ENCODE peak calls at places on chromosomes 4 and X, in eight cellular contexts. T is AG04449, S is Caco-2, Y is AG09319, K is H9, R is AG10803, H is HCT116, B is fibroblast of mammary gland. Q is an unnamed sample.

GRCh38 chrX:152642931-152643525 is 5.3 kb downstream of the GABRQ start:
- DNase-seq in Y (no peak), B (no peak), T (no peak), R (no peak), H (no peak), K (no peak), S (no peak), Q (no peak)

GRCh38 chr4:174192943-174193342 is 90.5 kb downstream of the FBXO8 start:
- DNase-seq in B (no peak), Y (no peak), T (no peak), R (no peak), K (no peak), S (peak), H (no peak), Q (no peak)

GRCh38 chr4:6031831-6032230 is 13.6 kb upstream of the C4orf50 start:
- DNase-seq in B (no peak), R (no peak), Y (no peak), H (no peak), K (no peak), S (no peak), T (no peak), Q (no peak)

GRCh38 chrX:100864967-100865366 is 9.2 kb downstream of the NOX1 start:
- DNase-seq in R (peak), K (no peak), S (no peak), T (peak), B (peak), H (no peak), Y (no peak), Q (peak)

GRCh38 chr4:54840992-54841768 is 183.4 kb downstream of the KIT start:
- DNase-seq in R (peak), T (no peak), K (no peak), B (peak), Y (no peak), H (no peak), S (no peak), Q (peak)

GRCh38 chrX:106619797-106620196 is 8.0 kb downstream of the RADX start:
- DNase-seq in R (peak), T (no peak), B (peak), S (no peak), Y (no peak), K (no peak), H (no peak), Q (no peak)

GRCh38 chrX:45623266-45623665 is 422.6 kb upstream of the DIPK2B start:
- DNase-seq in Y (peak), B (peak), K (no peak), S (no peak), R (peak), H (no peak), T (peak), Q (peak)

GRCh38 chrX:102846544-102847236 is 90.4 kb upstream of the RAB40AL start:
- DNase-seq in K (no peak), R (peak), H (no peak), T (no peak), B (peak), S (no peak), Y (no peak), Q (peak)

GRCh38 chrX:70129811-70130210 is 3.4 kb upstream of the IGBP1 start:
- DNase-seq in Y (no peak), H (no peak), S (no peak), R (peak), B (peak), T (no peak), K (no peak), Q (no peak)

GRCh38 chr4:173189117-173189693 is 20.6 kb downstream of the GALNT7 start:
- DNase-seq in H (no peak), Y (no peak), K (no peak), T (peak), S (no peak), B (peak), R (peak), Q (peak)

GRCh38 chr4:25031077-25031606 is 396 bp upstream of the LGI2 start:
- DNase-seq in R (peak), H (no peak), T (no peak), K (peak), Y (no peak), B (peak), S (no peak), Q (no peak)

GRCh38 chrX:129522184-129523059 is 868 bp downstream of the SMARCA1 start:
- DNase-seq in K (peak), T (no peak), B (peak), S (peak), Y (no peak), H (peak), R (peak), Q (peak)

GRCh38 chrX:150150081-150150779 is 211.9 kb upstream of the EOLA2 start:
- DNase-seq in Y (no peak), H (no peak), T (no peak), B (no peak), R (peak), K (no peak), S (no peak), Q (no peak)

GRCh38 chr4:148866666-148867065 is 424.5 kb upstream of the NR3C2 start:
- DNase-seq in T (no peak), S (no peak), Y (no peak), H (no peak), K (no peak), R (no peak), B (no peak), Q (no peak)

GRCh38 chrX:45479835-45480422 is 279.3 kb upstream of the DIPK2B start:
- DNase-seq in Y (peak), R (peak), H (peak), S (no peak), K (no peak), T (peak), B (peak), Q (peak)

GRCh38 chrX:23434356-23434884 is 99.8 kb downstream of the PTCHD1 start:
- DNase-seq in Y (peak), K (no peak), B (peak), T (no peak), R (peak), H (no peak), S (no peak), Q (peak)

GRCh38 chr4:110344165-110344564 is 131.8 kb upstream of the ENPEP start:
- DNase-seq in B (peak), R (no peak), H (peak), Y (no peak), T (no peak), K (no peak), S (no peak), Q (no peak)

GRCh38 chr4:18931643-18932373 is 910.3 kb upstream of the LCORL start:
- DNase-seq in S (no peak), H (no peak), T (no peak), R (no peak), K (no peak), Y (no peak), B (no peak), Q (no peak)

GRCh38 chr4:128601992-128602695 is 207.4 kb upstream of the JADE1 start:
- DNase-seq in K (no peak), T (no peak), S (no peak), H (no peak), Y (no peak), B (peak), R (peak), Q (peak)

GRCh38 chr4:41471126-41471665 is 66.8 kb upstream of the LIMCH1 start:
- DNase-seq in T (no peak), R (no peak), H (no peak), B (no peak), S (no peak), K (no peak), Y (no peak), Q (no peak)

DNA sequence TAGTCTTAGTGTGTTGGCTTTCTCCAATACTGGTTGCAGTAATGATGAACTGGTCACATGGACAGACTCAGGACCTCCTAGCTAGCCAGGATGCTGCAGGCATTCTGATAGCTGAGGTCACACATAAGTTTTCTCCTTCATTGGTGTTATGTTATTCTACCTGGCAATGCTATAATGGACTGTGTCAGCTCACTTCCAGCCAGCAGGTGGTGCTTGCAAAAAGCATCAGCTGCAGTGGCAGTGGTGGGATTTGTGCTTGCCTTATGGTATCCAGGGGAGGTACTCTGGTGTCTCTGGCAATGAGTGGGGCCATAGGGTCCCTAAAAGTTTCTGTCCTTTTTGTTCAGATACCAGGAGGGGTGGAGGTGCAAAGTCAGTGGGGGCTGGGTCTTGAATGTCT is 33.6 kb downstream of the ZNF330 start:
- DNase-seq in T (no peak), S (no peak), R (no peak), B (no peak), K (peak), H (no peak), Y (no peak), Q (no peak)
- TF ChIP-seq CTCF in T (no peak), S (no peak), R (no peak), B (no peak), K (peak), H (no peak), Y (no peak), Q (peak)

GRCh38 chrX:120642871-120643270 is 13.0 kb upstream of the C1GALT1C1 start:
- DNase-seq in S (no peak), K (no peak), T (no peak), H (no peak), B (no peak), R (no peak), Y (no peak), Q (no peak)
- TF ChIP-seq CTCF in S (no peak), K (no peak), T (no peak), H (no peak), B (no peak), R (no peak), Y (no peak), Q (no peak)

GRCh38 chrX:21800344-21800770 is 39.1 kb upstream of the MBTPS2 start:
- DNase-seq in S (no peak), H (no peak), Y (no peak), R (peak), K (no peak), B (peak), T (no peak), Q (no peak)

GRCh38 chrX:21799767-21800166 is 39.6 kb upstream of the MBTPS2 start:
- DNase-seq in K (no peak), B (no peak), S (no peak), R (no peak), H (no peak), T (no peak), Y (no peak), Q (no peak)

GRCh38 chrX:21802844-21803243 is 36.6 kb upstream of the MBTPS2 start:
- DNase-seq in R (no peak), H (no peak), T (no peak), K (no peak), S (no peak), Y (no peak), B (no peak), Q (no peak)

GRCh38 chrX:21798677-21799219 is 40.7 kb upstream of the MBTPS2 start:
- DNase-seq in Y (no peak), H (peak), S (no peak), B (peak), R (no peak), T (no peak), K (no peak), Q (no peak)

GRCh38 chrX:21802054-21802660 is 37.3 kb upstream of the MBTPS2 start:
- DNase-seq in K (no peak), S (no peak), H (no peak), T (no peak), R (no peak), Y (no peak), B (no peak), Q (no peak)
- TF ChIP-seq CTCF in K (peak), S (no peak), H (no peak), T (no peak), R (no peak), Y (no peak), B (no peak), Q (no peak)

DNA sequence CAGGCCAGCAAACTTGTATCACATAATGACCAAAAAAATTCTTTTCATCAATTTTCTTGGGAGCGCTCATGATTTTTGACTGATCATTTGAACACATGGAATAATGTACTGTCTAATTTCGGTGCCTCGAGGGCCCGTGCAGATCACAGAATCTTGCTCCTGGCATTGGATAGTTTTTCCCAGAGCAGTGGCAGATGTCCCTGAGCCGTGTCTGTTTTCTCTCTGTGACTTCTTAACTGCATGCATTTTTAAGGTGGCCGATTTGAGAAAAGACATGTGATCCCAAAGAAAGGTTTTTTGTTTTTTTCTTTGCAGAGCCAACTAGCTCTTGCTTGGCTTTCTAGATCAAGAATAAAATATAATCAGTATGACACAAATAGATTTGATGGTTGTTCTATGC is 19.7 kb downstream of the GPRIN3 start:
- DNase-seq in S (no peak), H (no peak), B (no peak), R (no peak), T (no peak), Y (no peak), K (no peak), Q (no peak)
- TF ChIP-seq CTCF in S (no peak), H (no peak), B (no peak), R (no peak), T (no peak), Y (no peak), K (no peak), Q (no peak)

DNA sequence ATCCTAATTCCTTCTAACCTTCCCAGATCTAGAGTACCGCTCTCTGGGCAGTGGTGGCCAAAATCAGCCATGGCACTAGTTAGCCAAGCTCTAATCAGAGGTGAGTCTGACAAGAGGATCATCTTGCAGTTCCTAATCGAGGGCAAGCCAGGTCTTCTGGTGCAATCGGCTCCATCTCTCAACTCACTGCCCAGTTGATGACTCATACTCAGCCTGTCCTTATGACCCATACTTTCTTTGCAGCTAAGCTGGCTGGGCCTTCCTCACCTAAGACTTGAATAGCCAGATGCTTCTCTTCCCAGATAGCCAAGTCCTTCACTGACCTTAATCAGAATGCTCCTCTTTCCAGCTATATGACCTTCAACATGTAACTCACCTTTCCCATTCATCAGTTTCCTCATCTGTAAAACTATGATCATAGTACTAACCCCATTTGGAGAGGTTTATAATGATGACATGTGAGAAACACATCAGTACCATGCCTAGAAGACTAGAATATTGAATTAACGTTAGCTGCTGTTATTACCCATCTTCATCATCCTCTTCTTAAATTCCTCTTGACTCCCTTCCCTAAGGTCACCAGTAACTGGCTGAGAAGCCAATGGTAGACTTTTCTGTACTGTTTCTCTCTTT is 57.1 kb downstream of the RELL1 start:
- DNase-seq in R (peak), B (peak), H (peak), Y (peak), T (peak), S (no peak), K (no peak), Q (peak)
- TF ChIP-seq CTCF in R (no peak), B (no peak), H (no peak), Y (no peak), T (no peak), S (no peak), K (no peak), Q (no peak)

GRCh38 chrX:126137899-126138298 is 28.2 kb downstream of the DCAF12L2 start:
- DNase-seq in K (no peak), Y (no peak), H (no peak), S (no peak), B (no peak), T (no peak), R (no peak), Q (no peak)
- TF ChIP-seq CTCF in K (peak), Y (no peak), H (no peak), S (no peak), B (peak), T (no peak), R (no peak), Q (no peak)

DNA sequence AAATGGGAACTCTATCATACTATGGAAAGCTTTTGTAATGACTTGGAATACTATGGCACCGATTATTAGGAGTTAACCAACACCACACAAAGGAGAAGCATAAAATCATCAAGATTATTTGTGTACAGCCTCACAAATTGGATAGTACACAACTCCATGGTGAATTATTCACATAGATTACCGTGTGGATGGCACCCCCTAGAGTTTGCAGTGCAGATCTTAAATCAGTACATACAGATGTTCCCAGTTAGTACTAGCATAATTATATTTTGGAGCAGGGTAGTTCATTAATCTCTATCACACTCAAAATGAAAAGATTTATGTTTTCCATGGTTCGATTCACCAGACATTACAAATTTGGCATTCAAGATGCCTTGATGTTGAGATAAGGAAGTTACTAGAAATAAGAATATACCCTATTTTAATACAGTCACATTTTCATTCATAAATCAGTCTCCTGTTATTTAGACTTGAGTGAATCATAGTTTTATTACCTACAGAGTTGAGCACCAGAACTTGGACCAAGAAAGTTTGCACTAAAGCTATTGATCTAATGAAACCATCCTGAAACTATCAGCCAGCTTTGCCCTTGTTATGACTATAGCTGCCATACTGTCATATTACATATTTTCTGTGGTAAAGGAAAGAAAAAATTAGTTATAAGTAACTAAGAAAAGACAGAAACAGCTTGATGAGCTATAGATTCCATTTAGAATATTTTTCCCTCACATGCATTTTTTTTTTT is 531.8 kb downstream of the GLUD2 start:
- DNase-seq in B (peak), S (no peak), T (no peak), R (peak), K (no peak), H (peak), Y (no peak), Q (no peak)
- TF ChIP-seq CTCF in B (peak), S (no peak), T (no peak), R (peak), K (peak), H (peak), Y (peak), Q (peak)

GRCh38 chrX:13763489-13763888 is 28.9 kb downstream of the OFD1 start:
- DNase-seq in S (no peak), T (no peak), B (no peak), K (no peak), Y (no peak), H (no peak), R (no peak), Q (no peak)

GRCh38 chrX:13764284-13764683 is 29.7 kb downstream of the OFD1 start:
- DNase-seq in Y (no peak), S (no peak), K (no peak), T (no peak), R (no peak), H (no peak), B (no peak), Q (no peak)

GRCh38 chrX:13761606-13762005 is 27.1 kb downstream of the OFD1 start:
- DNase-seq in H (no peak), K (peak), R (no peak), B (peak), T (no peak), S (no peak), Y (peak), Q (no peak)

GRCh38 chrX:13762015-13762414 is 27.5 kb downstream of the OFD1 start:
- DNase-seq in K (no peak), S (no peak), B (no peak), H (no peak), T (no peak), R (no peak), Y (no peak), Q (no peak)

DNA sequence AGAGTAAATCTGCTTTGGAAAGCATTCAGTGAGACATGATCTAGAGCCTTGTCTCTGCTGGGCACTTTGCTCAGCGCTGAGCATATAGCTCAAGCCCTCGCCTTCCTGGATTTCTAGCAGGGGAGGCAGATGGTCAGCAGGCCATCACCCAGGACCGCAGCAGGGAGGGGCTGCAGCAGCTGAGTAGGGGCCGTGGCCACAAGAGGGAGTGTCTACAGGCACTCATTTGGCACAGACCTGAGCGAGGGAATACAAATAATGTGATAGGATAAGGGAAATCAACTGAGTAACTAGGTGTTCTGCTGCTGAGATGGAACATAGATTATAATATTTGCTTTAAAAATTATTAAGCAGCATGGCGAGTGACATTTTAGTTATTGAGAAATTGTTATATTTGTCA is 30.2 kb downstream of the OFD1 start:
- DNase-seq in S (no peak), R (no peak), B (peak), Y (no peak), K (peak), H (no peak), T (no peak), Q (no peak)
- TF ChIP-seq CTCF in S (no peak), R (no peak), B (peak), Y (no peak), K (peak), H (no peak), T (no peak), Q (peak)